ENCODE peak calls at places on chromosomes 2 and 18, in eight cellular contexts. One of them, this sample, is unnamed.

GRCh38 chr2:216115224-216115582 is 6.1 kb downstream of the XRCC5 start:
- DNase-seq in head of caudate nucleus: no peak
- DNase-seq in fibroblast of the aortic adventitia: no peak
- DNase-seq in glutamatergic neuron: no peak
- DNase-seq in mammary epithelial cell: peak
- DNase-seq in H7: no peak
- DNase-seq in fibroblast of mammary gland: no peak
- DNase-seq in activated effector memory CD4-positive, alpha-beta T cell treated with anti-CD3 and anti-CD28 coated beads, Interleukin-2, amount 50 U/mL, for 16 hours: no peak
- DNase-seq in this sample: peak

GRCh38 chr18:74264303-74265020 is 27.3 kb downstream of the CYB5A start:
- DNase-seq in head of caudate nucleus: no peak
- DNase-seq in fibroblast of the aortic adventitia: no peak
- DNase-seq in glutamatergic neuron: no peak
- DNase-seq in mammary epithelial cell: no peak
- DNase-seq in H7: no peak
- DNase-seq in fibroblast of mammary gland: no peak
- DNase-seq in activated effector memory CD4-positive, alpha-beta T cell treated with anti-CD3 and anti-CD28 coated beads, Interleukin-2, amount 50 U/mL, for 16 hours: no peak
- DNase-seq in this sample: no peak

GRCh38 chr18:31992836-31993575 is 25.6 kb upstream of the RNF125 start:
- DNase-seq in head of caudate nucleus: no peak
- DNase-seq in fibroblast of the aortic adventitia: peak
- DNase-seq in glutamatergic neuron: no peak
- DNase-seq in mammary epithelial cell: no peak
- DNase-seq in H7: peak
- DNase-seq in fibroblast of mammary gland: no peak
- DNase-seq in activated effector memory CD4-positive, alpha-beta T cell treated with anti-CD3 and anti-CD28 coated beads, Interleukin-2, amount 50 U/mL, for 16 hours: no peak
- DNase-seq in this sample: no peak

GRCh38 chr2:238879621-238880377 is 31.9 kb downstream of the TWIST2 start:
- DNase-seq in head of caudate nucleus: no peak
- DNase-seq in fibroblast of the aortic adventitia: no peak
- DNase-seq in glutamatergic neuron: no peak
- DNase-seq in mammary epithelial cell: no peak
- DNase-seq in H7: no peak
- DNase-seq in fibroblast of mammary gland: no peak
- DNase-seq in activated effector memory CD4-positive, alpha-beta T cell treated with anti-CD3 and anti-CD28 coated beads, Interleukin-2, amount 50 U/mL, for 16 hours: no peak
- DNase-seq in this sample: no peak

GRCh38 chr2:202050652-202051051 is 17.0 kb downstream of the FZD7 start:
- DNase-seq in head of caudate nucleus: no peak
- DNase-seq in fibroblast of the aortic adventitia: no peak
- DNase-seq in glutamatergic neuron: no peak
- DNase-seq in mammary epithelial cell: no peak
- DNase-seq in H7: no peak
- DNase-seq in fibroblast of mammary gland: no peak
- DNase-seq in activated effector memory CD4-positive, alpha-beta T cell treated with anti-CD3 and anti-CD28 coated beads, Interleukin-2, amount 50 U/mL, for 16 hours: no peak
- DNase-seq in this sample: no peak

GRCh38 chr2:148901142-148901541 is 26.1 kb downstream of the KIF5C start:
- DNase-seq in head of caudate nucleus: no peak
- DNase-seq in fibroblast of the aortic adventitia: no peak
- DNase-seq in glutamatergic neuron: no peak
- DNase-seq in mammary epithelial cell: no peak
- DNase-seq in H7: no peak
- DNase-seq in fibroblast of mammary gland: no peak
- DNase-seq in activated effector memory CD4-positive, alpha-beta T cell treated with anti-CD3 and anti-CD28 coated beads, Interleukin-2, amount 50 U/mL, for 16 hours: no peak
- DNase-seq in this sample: no peak

GRCh38 chr18:43846302-43846701 is 569.0 kb upstream of the SYT4 start:
- DNase-seq in head of caudate nucleus: no peak
- DNase-seq in fibroblast of the aortic adventitia: no peak
- DNase-seq in glutamatergic neuron: no peak
- DNase-seq in mammary epithelial cell: no peak
- DNase-seq in H7: peak
- DNase-seq in fibroblast of mammary gland: peak
- DNase-seq in activated effector memory CD4-positive, alpha-beta T cell treated with anti-CD3 and anti-CD28 coated beads, Interleukin-2, amount 50 U/mL, for 16 hours: no peak
- DNase-seq in this sample: no peak

GRCh38 chr2:240247868-240248820 is 107.7 kb upstream of the OTOS start:
- DNase-seq in head of caudate nucleus: no peak
- DNase-seq in fibroblast of the aortic adventitia: no peak
- DNase-seq in glutamatergic neuron: no peak
- DNase-seq in mammary epithelial cell: no peak
- DNase-seq in H7: peak
- DNase-seq in fibroblast of mammary gland: no peak
- DNase-seq in activated effector memory CD4-positive, alpha-beta T cell treated with anti-CD3 and anti-CD28 coated beads, Interleukin-2, amount 50 U/mL, for 16 hours: no peak
- DNase-seq in this sample: no peak

GRCh38 chr2:200414367-200414766 is 95.5 kb downstream of the KCTD18 start:
- DNase-seq in head of caudate nucleus: no peak
- DNase-seq in fibroblast of the aortic adventitia: no peak
- DNase-seq in glutamatergic neuron: no peak
- DNase-seq in mammary epithelial cell: no peak
- DNase-seq in H7: no peak
- DNase-seq in fibroblast of mammary gland: no peak
- DNase-seq in activated effector memory CD4-positive, alpha-beta T cell treated with anti-CD3 and anti-CD28 coated beads, Interleukin-2, amount 50 U/mL, for 16 hours: no peak
- DNase-seq in this sample: no peak

GRCh38 chr2:113910967-113911678 is 21.2 kb downstream of the ACTR3 start:
- DNase-seq in head of caudate nucleus: no peak
- DNase-seq in fibroblast of the aortic adventitia: no peak
- DNase-seq in glutamatergic neuron: no peak
- DNase-seq in mammary epithelial cell: no peak
- DNase-seq in H7: no peak
- DNase-seq in fibroblast of mammary gland: no peak
- DNase-seq in activated effector memory CD4-positive, alpha-beta T cell treated with anti-CD3 and anti-CD28 coated beads, Interleukin-2, amount 50 U/mL, for 16 hours: no peak
- DNase-seq in this sample: no peak

GRCh38 chr2:240460243-240460630 is 24.8 kb downstream of the GPC1 start:
- DNase-seq in head of caudate nucleus: peak
- DNase-seq in fibroblast of the aortic adventitia: no peak
- DNase-seq in glutamatergic neuron: no peak
- DNase-seq in mammary epithelial cell: no peak
- DNase-seq in H7: no peak
- DNase-seq in fibroblast of mammary gland: no peak
- DNase-seq in activated effector memory CD4-positive, alpha-beta T cell treated with anti-CD3 and anti-CD28 coated beads, Interleukin-2, amount 50 U/mL, for 16 hours: peak
- DNase-seq in this sample: no peak

GRCh38 chr2:109402180-109402579 is 211.6 kb downstream of the SEPTIN10 start:
- DNase-seq in head of caudate nucleus: no peak
- DNase-seq in fibroblast of the aortic adventitia: no peak
- DNase-seq in glutamatergic neuron: no peak
- DNase-seq in mammary epithelial cell: no peak
- DNase-seq in H7: no peak
- DNase-seq in fibroblast of mammary gland: no peak
- DNase-seq in activated effector memory CD4-positive, alpha-beta T cell treated with anti-CD3 and anti-CD28 coated beads, Interleukin-2, amount 50 U/mL, for 16 hours: no peak
- DNase-seq in this sample: no peak

GRCh38 chr2:132438650-132439030 is 22.0 kb downstream of the GPR39 start:
- DNase-seq in head of caudate nucleus: no peak
- DNase-seq in fibroblast of the aortic adventitia: peak
- DNase-seq in glutamatergic neuron: no peak
- DNase-seq in mammary epithelial cell: peak
- DNase-seq in H7: no peak
- DNase-seq in fibroblast of mammary gland: peak
- DNase-seq in activated effector memory CD4-positive, alpha-beta T cell treated with anti-CD3 and anti-CD28 coated beads, Interleukin-2, amount 50 U/mL, for 16 hours: no peak
- DNase-seq in this sample: no peak

GRCh38 chr2:144510206-144510991 is 9.5 kb downstream of the ZEB2 start:
- DNase-seq in head of caudate nucleus: peak
- DNase-seq in fibroblast of the aortic adventitia: peak
- DNase-seq in glutamatergic neuron: no peak
- DNase-seq in mammary epithelial cell: peak
- DNase-seq in H7: peak
- DNase-seq in fibroblast of mammary gland: peak
- DNase-seq in activated effector memory CD4-positive, alpha-beta T cell treated with anti-CD3 and anti-CD28 coated beads, Interleukin-2, amount 50 U/mL, for 16 hours: peak
- DNase-seq in this sample: peak

GRCh38 chr2:143968860-143969259 is 551.1 kb downstream of the ZEB2 start:
- DNase-seq in head of caudate nucleus: no peak
- DNase-seq in fibroblast of the aortic adventitia: no peak
- DNase-seq in glutamatergic neuron: no peak
- DNase-seq in mammary epithelial cell: peak
- DNase-seq in H7: no peak
- DNase-seq in fibroblast of mammary gland: no peak
- DNase-seq in activated effector memory CD4-positive, alpha-beta T cell treated with anti-CD3 and anti-CD28 coated beads, Interleukin-2, amount 50 U/mL, for 16 hours: no peak
- DNase-seq in this sample: no peak

GRCh38 chr2:108377815-108378630 is at the start of gene SULT1C4:
- DNase-seq in head of caudate nucleus: peak
- DNase-seq in fibroblast of the aortic adventitia: no peak
- DNase-seq in glutamatergic neuron: peak
- DNase-seq in mammary epithelial cell: no peak
- DNase-seq in H7: peak
- DNase-seq in fibroblast of mammary gland: no peak
- DNase-seq in activated effector memory CD4-positive, alpha-beta T cell treated with anti-CD3 and anti-CD28 coated beads, Interleukin-2, amount 50 U/mL, for 16 hours: no peak
- DNase-seq in this sample: peak

This sample was measured in Ammon's horn.